ENCODE peak calls at places on chromosomes 4 and X, in ten cellular contexts. S is neural crest cell, W is left ventricle myocardium inferior, A is left lung, N is tibial nerve, V is cardiac fibroblast, P is transverse colon, R is heart left ventricle, L is type B pancreatic cell, M is fibroblast of lung. F is an unnamed sample.

GRCh38 chr4:76993787-76994641 is 44.5 kb downstream of the SEPTIN11 start:
- DNase-seq in S (no peak), W (no peak), A (no peak), N (no peak), V (no peak), P (no peak), R (peak), L (no peak), M (no peak), F (peak)

GRCh38 chr4:53055274-53055673 is 193.2 kb downstream of the RASL11B start:
- DNase-seq in S (no peak), W (no peak), A (no peak), N (no peak), V (peak), P (no peak), R (no peak), L (no peak), M (peak), F (no peak)

GRCh38 chr4:24794111-24794860 is 1.1 kb upstream of the SOD3 start:
- DNase-seq in S (no peak), W (no peak), A (no peak), N (no peak), V (peak), P (peak), R (peak), L (no peak), M (peak), F (no peak)

GRCh38 chr4:19791422-19792113 is 460.1 kb upstream of the SLIT2 start:
- DNase-seq in S (no peak), W (no peak), A (no peak), N (no peak), V (peak), P (no peak), R (no peak), L (no peak), M (no peak), F (no peak)

GRCh38 chr4:83905952-83906351 is 370.0 kb downstream of the GPAT3 start:
- DNase-seq in S (peak), W (no peak), A (no peak), N (no peak), V (no peak), P (no peak), R (no peak), L (no peak), M (no peak), F (no peak)

GRCh38 chrX:15359701-15360100 is 24.4 kb upstream of the PIGA start:
- DNase-seq in S (no peak), W (no peak), A (no peak), N (no peak), V (peak), P (no peak), R (no peak), L (no peak), M (no peak), F (no peak)

GRCh38 chrX:110004210-110004609 is 1.3 kb downstream of the TMEM164 start:
- DNase-seq in S (no peak), W (no peak), A (peak), N (no peak), V (no peak), P (peak), R (peak), L (no peak), M (no peak), F (no peak)

GRCh38 chr4:153593166-153593565 is 90.9 kb upstream of the TLR2 start:
- DNase-seq in S (no peak), W (no peak), A (no peak), N (no peak), V (peak), P (no peak), R (no peak), L (no peak), M (no peak), F (no peak)

GRCh38 chr4:62526671-62527070 is 1326.5 kb downstream of the ADGRL3 start:
- DNase-seq in S (no peak), W (no peak), A (peak), N (no peak), V (no peak), P (no peak), R (no peak), L (no peak), M (no peak), F (no peak)

GRCh38 chrX:31931225-31931624 is 859.4 kb upstream of the FTHL17 start:
- DNase-seq in S (no peak), W (no peak), A (no peak), N (no peak), V (peak), P (no peak), R (no peak), L (no peak), M (peak), F (no peak)

GRCh38 chrX:13142891-13143290 is 98.5 kb upstream of the FAM9C start:
- DNase-seq in S (no peak), W (no peak), A (no peak), N (no peak), V (no peak), P (peak), R (no peak), L (no peak), M (no peak), F (no peak)

GRCh38 chr4:62135565-62136156 is 935.5 kb downstream of the ADGRL3 start:
- DNase-seq in S (no peak), W (no peak), A (no peak), N (no peak), V (peak), P (no peak), R (no peak), L (no peak), M (peak), F (no peak)

GRCh38 chrX:30865020-30865419 is 24.0 kb downstream of the TAB3 start:
- DNase-seq in S (no peak), W (no peak), A (no peak), N (no peak), V (peak), P (no peak), R (no peak), L (no peak), M (no peak), F (no peak)

GRCh38 chrX:44506688-44507087 is 36.0 kb downstream of the FUNDC1 start:
- DNase-seq in S (no peak), W (no peak), A (no peak), N (no peak), V (no peak), P (no peak), R (no peak), L (no peak), M (no peak), F (no peak)

GRCh38 chrX:98755912-98756311 is 1654.2 kb downstream of the PCDH19 start:
- DNase-seq in S (no peak), W (no peak), A (no peak), N (no peak), V (no peak), P (no peak), R (no peak), L (no peak), M (no peak), F (no peak)

GRCh38 chrX:151753313-151754041 is 18.9 kb downstream of the CNGA2 start:
- DNase-seq in S (peak), W (peak), A (peak), N (peak), V (peak), P (peak), R (peak), L (no peak), M (peak), F (no peak)

GRCh38 chr4:111992604-111993151 is 152.6 kb upstream of the FAM241A start:
- DNase-seq in S (no peak), W (no peak), A (no peak), N (no peak), V (no peak), P (no peak), R (no peak), L (no peak), M (no peak), F (no peak)

GRCh38 chr4:83850435-83850834 is 314.5 kb downstream of the GPAT3 start:
- DNase-seq in S (no peak), W (no peak), A (no peak), N (no peak), V (peak), P (no peak), R (no peak), L (no peak), M (peak), F (no peak)

GRCh38 chr4:155978810-155979209 is 25.1 kb upstream of the CTSO start:
- DNase-seq in S (no peak), W (no peak), A (no peak), N (no peak), V (no peak), P (no peak), R (no peak), L (no peak), M (no peak), F (no peak)
- TF ChIP-seq CTCF in S (no peak), W (no peak), A (no peak), N (no peak), V (no peak), P (no peak), R (no peak), L (no peak), M (no peak), F (no peak)

GRCh38 chr4:23717528-23718248 is 172.2 kb downstream of the PPARGC1A start:
- DNase-seq in S (no peak), W (no peak), A (no peak), N (no peak), V (peak), P (peak), R (no peak), L (no peak), M (peak), F (no peak)
- TF ChIP-seq CTCF in S (peak), W (peak), A (peak), N (no peak), V (peak), P (peak), R (peak), L (peak), M (peak), F (no peak)

DNA sequence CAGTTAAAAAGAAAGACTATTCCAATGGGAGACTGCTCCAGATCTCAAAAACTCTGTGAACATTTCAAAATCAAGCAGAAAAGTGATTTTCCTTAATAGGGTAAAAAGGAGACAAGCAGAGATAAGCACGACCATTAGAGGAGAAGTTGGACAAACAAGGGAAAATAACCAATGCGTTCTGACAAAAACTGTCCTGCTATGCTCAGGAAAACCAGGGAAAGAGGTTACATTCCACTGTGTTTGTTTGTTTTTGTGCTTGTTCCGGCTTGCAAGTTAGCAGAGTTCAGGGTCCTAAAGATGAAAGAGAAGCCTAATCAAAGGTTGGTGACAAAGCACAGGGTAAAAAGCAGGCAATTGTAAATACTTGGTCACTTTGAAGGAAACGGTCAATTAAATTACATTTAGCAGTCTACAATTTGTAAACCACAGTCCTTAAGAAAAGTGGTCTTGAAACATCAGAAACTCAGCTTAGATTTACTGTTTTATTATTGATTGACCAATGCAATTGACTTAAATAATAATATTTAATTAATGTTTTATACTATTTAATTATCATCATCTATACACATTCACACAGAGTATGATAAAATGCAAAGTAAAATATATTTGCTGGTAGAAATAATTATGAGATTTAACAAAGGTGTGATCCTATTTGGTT is 186.2 kb upstream of the CPXCR1 start:
- DNase-seq in S (no peak), W (no peak), A (no peak), N (no peak), V (no peak), P (no peak), R (no peak), L (no peak), M (no peak), F (no peak)
- TF ChIP-seq CTCF in S (no peak), W (no peak), A (no peak), N (no peak), V (no peak), P (no peak), R (no peak), L (no peak), M (no peak), F (no peak)

DNA sequence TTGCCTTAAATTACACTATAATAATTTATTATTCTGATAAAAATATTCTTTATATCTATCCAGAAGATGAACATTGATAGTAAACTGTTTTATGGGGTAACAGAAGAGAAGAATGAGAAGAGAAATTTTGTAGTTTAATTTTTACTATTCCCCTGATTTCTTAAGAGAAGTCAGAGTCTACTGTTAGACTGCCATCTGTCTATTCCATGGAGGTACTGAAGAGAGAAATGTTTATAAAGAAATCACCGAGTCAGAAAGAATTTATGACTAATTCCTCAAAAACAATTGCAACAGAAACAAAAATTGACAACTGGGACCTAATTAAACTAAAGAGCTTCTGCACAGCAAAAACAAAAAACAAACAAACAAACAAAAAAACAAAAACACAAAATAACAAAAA is 149.9 kb downstream of the FGF16 start:
- DNase-seq in S (no peak), W (no peak), A (no peak), N (no peak), V (peak), P (no peak), R (no peak), L (no peak), M (peak), F (no peak)
- TF ChIP-seq CTCF in S (peak), W (peak), A (no peak), N (no peak), V (peak), P (no peak), R (no peak), L (peak), M (no peak), F (no peak)

GRCh38 chr4:171181090-171181489 is 632.1 kb upstream of the GALNTL6 start:
- DNase-seq in S (no peak), W (no peak), A (no peak), N (no peak), V (no peak), P (no peak), R (no peak), L (no peak), M (no peak), F (no peak)

DNA sequence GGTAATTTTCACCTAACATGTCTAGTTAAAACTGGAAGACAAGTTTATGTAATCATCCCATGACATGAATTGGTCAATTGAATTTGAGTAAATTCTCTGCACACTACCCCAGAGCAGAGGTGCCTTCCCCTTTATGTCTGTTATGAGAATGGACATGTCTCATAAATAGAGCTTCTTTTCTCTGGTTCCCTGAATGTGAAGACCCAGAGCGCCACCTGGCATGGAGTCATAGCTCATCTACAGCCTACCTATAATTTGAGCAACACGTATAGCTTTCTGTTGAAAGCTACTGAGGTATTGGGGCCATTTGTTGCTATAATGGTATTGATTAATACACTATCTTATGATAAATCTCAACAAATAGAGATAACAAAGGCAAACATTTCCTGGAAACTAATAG is 626.5 kb upstream of the GALNTL6 start:
- DNase-seq in S (no peak), W (no peak), A (no peak), N (no peak), V (no peak), P (no peak), R (no peak), L (no peak), M (no peak), F (no peak)
- TF ChIP-seq CTCF in S (no peak), W (no peak), A (no peak), N (no peak), V (no peak), P (no peak), R (no peak), L (no peak), M (no peak), F (no peak)